ENCODE peak calls at places on chromosomes 5 and 9, in six cellular contexts. One of them, this sample, is unnamed. For H3K27me3, the result is how much of the 10 kb centered on the place peaks cover.

GRCh38 chr5:112208699-112209615 is 210.1 kb downstream of the EPB41L4A start:
- DNase-seq in ascending aorta: no peak
- DNase-seq in lower lobe of right lung: no peak
- DNase-seq in hepatocyte: no peak
- DNase-seq in AG04450: no peak
- DNase-seq in astrocyte: no peak
- DNase-seq in this sample: no peak

GRCh38 chr5:160311491-160312138 is 749 bp downstream of the CCNJL start:
- DNase-seq in ascending aorta: no peak
- DNase-seq in lower lobe of right lung: peak
- DNase-seq in hepatocyte: peak
- DNase-seq in AG04450: no peak
- DNase-seq in astrocyte: no peak
- DNase-seq in this sample: peak

GRCh38 chr5:111511174-111512025 is 935 bp downstream of the STARD4 start:
- DNase-seq in ascending aorta: no peak
- DNase-seq in lower lobe of right lung: no peak
- DNase-seq in hepatocyte: peak
- DNase-seq in AG04450: no peak
- DNase-seq in astrocyte: peak
- DNase-seq in this sample: peak

GRCh38 chr5:2010940-2011339 is 128.2 kb upstream of the IRX4 start:
- DNase-seq in ascending aorta: no peak
- DNase-seq in lower lobe of right lung: no peak
- DNase-seq in hepatocyte: no peak
- DNase-seq in AG04450: no peak
- DNase-seq in astrocyte: no peak
- DNase-seq in this sample: no peak

GRCh38 chr5:87211676-87212075 is 56.0 kb upstream of the RASA1 start:
- DNase-seq in ascending aorta: no peak
- DNase-seq in lower lobe of right lung: no peak
- DNase-seq in hepatocyte: no peak
- DNase-seq in AG04450: no peak
- DNase-seq in astrocyte: no peak
- DNase-seq in this sample: no peak

GRCh38 chr9:20618361-20618799 is 3.9 kb downstream of the MLLT3 start:
- DNase-seq in ascending aorta: no peak
- DNase-seq in lower lobe of right lung: no peak
- DNase-seq in hepatocyte: peak
- DNase-seq in AG04450: no peak
- DNase-seq in astrocyte: peak
- DNase-seq in this sample: peak

GRCh38 chr5:6759401-6759800 is 46.2 kb downstream of the TENT4A start:
- DNase-seq in ascending aorta: no peak
- DNase-seq in lower lobe of right lung: no peak
- DNase-seq in hepatocyte: no peak
- DNase-seq in AG04450: no peak
- DNase-seq in astrocyte: no peak
- DNase-seq in this sample: no peak

GRCh38 chr9:135032041-135032835 is 55.2 kb upstream of the OLFM1 start:
- DNase-seq in ascending aorta: no peak
- DNase-seq in lower lobe of right lung: no peak
- DNase-seq in hepatocyte: no peak
- DNase-seq in AG04450: no peak
- DNase-seq in astrocyte: no peak
- DNase-seq in this sample: no peak

GRCh38 chr5:73624888-73625287 is 1.1 kb upstream of the ARHGEF28 start:
- DNase-seq in ascending aorta: no peak
- DNase-seq in lower lobe of right lung: no peak
- DNase-seq in hepatocyte: no peak
- DNase-seq in AG04450: no peak
- DNase-seq in astrocyte: no peak
- DNase-seq in this sample: no peak

GRCh38 chr9:124675261-124676158 is 95.6 kb downstream of the NR6A1 start:
- DNase-seq in ascending aorta: no peak
- DNase-seq in lower lobe of right lung: no peak
- DNase-seq in hepatocyte: no peak
- DNase-seq in AG04450: no peak
- DNase-seq in astrocyte: no peak
- DNase-seq in this sample: no peak

GRCh38 chr5:40441733-40442132 is 238.0 kb upstream of the PTGER4 start:
- DNase-seq in ascending aorta: no peak
- DNase-seq in lower lobe of right lung: no peak
- DNase-seq in hepatocyte: peak
- DNase-seq in AG04450: no peak
- DNase-seq in astrocyte: no peak
- DNase-seq in this sample: no peak

GRCh38 chr9:32423371-32423770 is 38.9 kb downstream of the ACO1 start:
- DNase-seq in ascending aorta: no peak
- DNase-seq in lower lobe of right lung: no peak
- DNase-seq in hepatocyte: no peak
- DNase-seq in AG04450: peak
- DNase-seq in astrocyte: peak
- DNase-seq in this sample: peak

GRCh38 chr9:99753436-99753835 is 68.2 kb upstream of the NR4A3 start:
- DNase-seq in ascending aorta: no peak
- DNase-seq in lower lobe of right lung: no peak
- DNase-seq in hepatocyte: no peak
- DNase-seq in AG04450: no peak
- DNase-seq in astrocyte: peak
- DNase-seq in this sample: no peak

GRCh38 chr9:81893929-81894328 is 34.3 kb upstream of the SPATA31D4 start:
- DNase-seq in ascending aorta: no peak
- DNase-seq in lower lobe of right lung: no peak
- DNase-seq in hepatocyte: no peak
- DNase-seq in AG04450: no peak
- DNase-seq in astrocyte: peak
- DNase-seq in this sample: peak

GRCh38 chr9:114005371-114006154 is 72.5 kb downstream of the AMBP start:
- DNase-seq in ascending aorta: no peak
- DNase-seq in lower lobe of right lung: no peak
- DNase-seq in hepatocyte: no peak
- DNase-seq in AG04450: no peak
- DNase-seq in astrocyte: no peak
- DNase-seq in this sample: no peak

GRCh38 chr5:107484261-107484660 is 186.5 kb downstream of the EFNA5 start:
- DNase-seq in ascending aorta: no peak
- DNase-seq in lower lobe of right lung: no peak
- DNase-seq in hepatocyte: no peak
- DNase-seq in AG04450: no peak
- DNase-seq in astrocyte: no peak
- DNase-seq in this sample: peak

GRCh38 chr9:136619742-136620440 is 42.8 kb upstream of the EGFL7 start:
- DNase-seq in ascending aorta: peak
- DNase-seq in lower lobe of right lung: peak
- DNase-seq in hepatocyte: peak
- DNase-seq in AG04450: no peak
- DNase-seq in astrocyte: no peak
- DNase-seq in this sample: no peak

DNA sequence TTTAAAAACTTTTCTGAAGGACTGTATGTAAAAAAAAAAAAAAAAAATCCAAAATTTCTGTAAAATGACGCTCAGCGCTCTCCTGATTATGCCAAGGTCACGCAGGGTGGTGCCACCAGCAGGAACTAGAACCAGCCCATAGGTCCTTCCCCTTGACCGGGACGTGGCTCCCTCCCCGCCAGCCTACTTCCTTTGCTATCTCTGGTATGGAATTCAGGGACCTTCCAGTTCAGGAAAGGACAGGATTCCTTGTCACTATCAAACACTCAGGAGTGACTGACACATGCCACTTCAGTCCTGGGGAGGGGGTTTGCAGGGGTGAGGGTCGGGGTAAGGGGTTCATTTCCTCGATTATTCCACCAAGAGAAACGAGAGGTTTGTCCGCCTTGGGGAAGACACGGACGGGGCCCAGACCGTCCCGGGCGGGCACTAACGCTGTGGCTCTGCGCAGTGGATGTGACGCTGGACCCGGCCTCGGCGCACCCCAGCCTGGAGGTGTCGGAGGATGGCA is 18.8 kb downstream of the BTNL9 start:
- DNase-seq in ascending aorta: no peak
- DNase-seq in lower lobe of right lung: no peak
- DNase-seq in hepatocyte: no peak
- DNase-seq in AG04450: no peak
- DNase-seq in astrocyte: no peak
- DNase-seq in this sample: no peak
- H3K27me3 ChIP-seq in ascending aorta: under half
- H3K27me3 ChIP-seq in lower lobe of right lung: half or more
- H3K27me3 ChIP-seq in hepatocyte: half or more
- H3K27me3 ChIP-seq in AG04450: half or more
- H3K27me3 ChIP-seq in astrocyte: under half
- H3K27me3 ChIP-seq in this sample: half or more

GRCh38 chr5:69334793-69335268 is 2.2 kb upstream of the CCDC125 start:
- DNase-seq in ascending aorta: peak
- DNase-seq in lower lobe of right lung: peak
- DNase-seq in hepatocyte: peak
- DNase-seq in AG04450: peak
- DNase-seq in astrocyte: peak
- DNase-seq in this sample: peak

GRCh38 chr5:69331528-69332445 is 814 bp downstream of the CCDC125 start:
- DNase-seq in ascending aorta: no peak
- DNase-seq in lower lobe of right lung: no peak
- DNase-seq in hepatocyte: peak
- DNase-seq in AG04450: no peak
- DNase-seq in astrocyte: no peak
- DNase-seq in this sample: no peak

GRCh38 chr5:69329905-69330489 is 2.6 kb downstream of the CCDC125 start:
- DNase-seq in ascending aorta: no peak
- DNase-seq in lower lobe of right lung: no peak
- DNase-seq in hepatocyte: peak
- DNase-seq in AG04450: no peak
- DNase-seq in astrocyte: no peak
- DNase-seq in this sample: no peak

DNA sequence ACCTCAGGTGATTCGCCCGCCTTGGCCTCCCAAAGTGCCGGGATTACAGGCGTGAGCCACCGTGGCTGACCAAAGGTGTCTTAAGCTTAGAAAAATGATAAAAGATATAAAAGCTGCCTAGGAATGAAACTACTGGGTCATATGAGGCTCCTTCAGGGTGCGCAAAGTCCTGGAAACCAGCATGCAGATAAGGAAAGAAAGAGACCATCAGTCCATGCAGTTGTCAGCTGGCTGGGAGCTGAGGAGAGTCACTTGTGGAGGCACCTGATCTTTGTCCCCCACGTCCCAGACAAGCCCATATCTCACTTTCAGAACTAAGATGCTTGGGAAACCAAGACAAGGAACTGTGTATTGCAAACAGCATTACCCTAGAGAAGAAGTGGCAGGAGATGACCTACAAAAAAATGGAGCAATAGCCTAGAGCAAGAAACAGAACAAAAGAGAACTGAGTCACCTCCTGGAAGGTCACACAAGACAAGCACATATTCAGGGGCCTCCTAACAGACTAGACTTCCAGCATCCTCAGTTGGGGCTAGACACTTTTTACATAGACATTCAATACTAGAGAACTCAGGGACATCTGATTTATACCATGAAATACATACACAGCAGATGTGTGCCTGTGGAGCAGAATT is 2.9 kb upstream of the CCDC125 start:
- DNase-seq in ascending aorta: no peak
- DNase-seq in lower lobe of right lung: no peak
- DNase-seq in hepatocyte: peak
- DNase-seq in AG04450: no peak
- DNase-seq in astrocyte: no peak
- DNase-seq in this sample: peak
- H3K27me3 ChIP-seq in ascending aorta: under half
- H3K27me3 ChIP-seq in lower lobe of right lung: under half
- H3K27me3 ChIP-seq in hepatocyte: under half
- H3K27me3 ChIP-seq in AG04450: under half
- H3K27me3 ChIP-seq in astrocyte: under half
- H3K27me3 ChIP-seq in this sample: under half

DNA sequence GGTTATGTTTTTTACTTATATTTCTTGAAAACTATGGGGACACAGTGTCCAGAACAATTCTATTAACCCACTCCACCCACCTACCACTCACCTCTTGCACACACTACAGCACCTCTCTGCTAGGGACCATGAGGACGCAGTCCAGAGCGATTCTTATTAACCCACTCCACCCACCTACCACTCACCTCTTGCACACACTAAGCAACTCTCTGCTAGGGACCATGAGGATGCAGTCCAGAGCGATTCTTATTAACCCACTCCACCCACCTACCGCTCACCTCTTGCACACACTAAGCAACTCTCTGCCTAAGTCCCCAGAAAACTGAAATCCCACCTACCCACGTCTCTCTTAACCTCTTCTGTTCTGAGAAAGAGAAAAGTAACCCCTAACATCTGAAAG is 2.2 kb upstream of the SHROOM1 start:
- DNase-seq in ascending aorta: no peak
- DNase-seq in lower lobe of right lung: no peak
- DNase-seq in hepatocyte: no peak
- DNase-seq in AG04450: no peak
- DNase-seq in astrocyte: no peak
- DNase-seq in this sample: no peak
- H3K27me3 ChIP-seq in ascending aorta: under half
- H3K27me3 ChIP-seq in lower lobe of right lung: under half
- H3K27me3 ChIP-seq in hepatocyte: under half
- H3K27me3 ChIP-seq in AG04450: under half
- H3K27me3 ChIP-seq in astrocyte: under half
- H3K27me3 ChIP-seq in this sample: under half

GRCh38 chr9:78408388-78408787 is 111.5 kb downstream of the PSAT1 start:
- DNase-seq in ascending aorta: no peak
- DNase-seq in lower lobe of right lung: no peak
- DNase-seq in hepatocyte: no peak
- DNase-seq in AG04450: no peak
- DNase-seq in astrocyte: no peak
- DNase-seq in this sample: no peak
- H3K27me3 ChIP-seq in ascending aorta: under half
- H3K27me3 ChIP-seq in lower lobe of right lung: under half
- H3K27me3 ChIP-seq in hepatocyte: under half
- H3K27me3 ChIP-seq in AG04450: under half
- H3K27me3 ChIP-seq in astrocyte: under half
- H3K27me3 ChIP-seq in this sample: under half

DNA sequence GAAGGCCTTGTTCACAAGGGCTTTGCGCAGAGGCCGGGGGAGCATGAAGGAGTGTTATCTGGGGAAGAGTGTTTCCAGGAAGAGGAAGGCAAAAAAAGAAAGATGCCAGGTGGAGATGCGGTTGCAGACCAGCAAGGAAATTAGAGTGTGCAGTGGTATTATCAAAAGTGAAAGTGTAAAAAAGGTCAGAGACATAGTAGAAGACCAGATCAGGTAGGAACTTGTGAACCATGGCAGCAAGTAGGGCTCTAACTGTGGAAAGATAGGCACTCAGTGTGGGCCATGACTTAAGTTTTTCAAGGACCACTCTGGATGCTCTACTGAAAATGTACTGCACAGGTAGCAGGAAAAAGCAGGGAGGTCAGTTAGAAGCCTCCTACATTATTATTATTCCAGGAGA is 90.1 kb upstream of the SPOCK1 start:
- DNase-seq in ascending aorta: no peak
- DNase-seq in lower lobe of right lung: no peak
- DNase-seq in hepatocyte: no peak
- DNase-seq in AG04450: no peak
- DNase-seq in astrocyte: no peak
- DNase-seq in this sample: no peak
- H3K27me3 ChIP-seq in ascending aorta: under half
- H3K27me3 ChIP-seq in lower lobe of right lung: under half
- H3K27me3 ChIP-seq in hepatocyte: under half
- H3K27me3 ChIP-seq in AG04450: under half
- H3K27me3 ChIP-seq in astrocyte: under half
- H3K27me3 ChIP-seq in this sample: under half